ENCODE peak calls at places on chromosomes 6 and 20, in six cellular contexts. F is bronchial epithelial cell, T is left colon, M is Peyer's patch, R is iris pigment epithelial cell, X is cardiac muscle cell. V is an unnamed sample.

GRCh38 chr6:95117236-95117635 is 460.1 kb upstream of the MANEA start:
- DNase-seq in F (peak; percentile 74), T (no peak), M (no peak), R (no peak), X (no peak), V (no peak)

GRCh38 chr6:19662911-19663310 is 174.3 kb upstream of the ID4 start:
- DNase-seq in F (no peak), T (no peak), M (no peak), R (no peak), X (no peak), V (no peak)

GRCh38 chr20:52614036-52614863 is 357.9 kb upstream of the TSHZ2 start:
- DNase-seq in F (no peak), T (no peak), M (no peak), R (no peak), X (no peak), V (no peak)

GRCh38 chr6:28940294-28940858 is 16.6 kb upstream of the TRIM27 start:
- DNase-seq in F (peak; percentile 80), T (peak; percentile 65), M (peak; percentile 46), R (no peak), X (no peak), V (peak; percentile 52)

GRCh38 chr6:13554929-13555333 is 19.5 kb upstream of the SIRT5 start:
- DNase-seq in F (no peak), T (no peak), M (no peak), R (no peak), X (peak; percentile 37), V (no peak)

GRCh38 chr6:122530440-122531046 is 58.9 kb upstream of the SERINC1 start:
- DNase-seq in F (peak; percentile 71), T (no peak), M (peak; percentile 22), R (peak; percentile 69), X (peak; percentile 71), V (no peak)

GRCh38 chr6:1263039-1263849 is 48.7 kb upstream of the FOXQ1 start:
- DNase-seq in F (no peak), T (no peak), M (no peak), R (peak; percentile 27), X (peak; percentile 41), V (no peak)

GRCh38 chr6:155224031-155224451 is 39.8 kb upstream of the CLDN20 start:
- DNase-seq in F (peak; percentile 99), T (no peak), M (no peak), R (peak; percentile 98), X (peak; percentile 78), V (no peak)

GRCh38 chr6:26172496-26172958 is 85.3 kb downstream of the HFE start:
- DNase-seq in F (peak; percentile 33), T (no peak), M (peak; percentile 44), R (peak; percentile 46), X (peak; percentile 57), V (no peak)

GRCh38 chr6:47671777-47672176 is 26.6 kb upstream of the ADGRF4 start:
- DNase-seq in F (no peak), T (no peak), M (no peak), R (no peak), X (no peak), V (no peak)

GRCh38 chr6:101770116-101770515 is 376.6 kb downstream of the GRIK2 start:
- DNase-seq in F (peak; percentile 10), T (no peak), M (no peak), R (no peak), X (no peak), V (no peak)

GRCh38 chr20:37876863-37877262 is 26.1 kb upstream of the VSTM2L start:
- DNase-seq in F (no peak), T (no peak), M (no peak), R (no peak), X (no peak), V (no peak)

GRCh38 chr6:72709436-72709835 is 87.6 kb downstream of the KCNQ5 start:
- DNase-seq in F (no peak), T (no peak), M (no peak), R (no peak), X (no peak), V (no peak)

GRCh38 chr6:87151471-87151785 is 3.9 kb upstream of the ZNF292 start:
- DNase-seq in F (no peak), T (no peak), M (no peak), R (no peak), X (no peak), V (no peak)

GRCh38 chr6:89148016-89148750 is 2.3 kb downstream of the PM20D2 start:
- DNase-seq in F (no peak), T (no peak), M (no peak), R (no peak), X (no peak), V (no peak)

GRCh38 chr6:42268016-42268834 is 50.6 kb upstream of the MRPS10 start:
- DNase-seq in F (no peak), T (no peak), M (no peak), R (no peak), X (no peak), V (no peak)

GRCh38 chr6:7673063-7673536 is 52.8 kb upstream of the BMP6 start:
- DNase-seq in F (peak; percentile 79), T (peak; percentile 48), M (no peak), R (no peak), X (peak; percentile 52), V (peak; percentile 73)

GRCh38 chr20:37821691-37822655 is 81.0 kb upstream of the VSTM2L start:
- DNase-seq in F (no peak), T (no peak), M (no peak), R (peak; percentile 89), X (peak; percentile 82), V (no peak)

GRCh38 chr20:34420146-34420545 is 57.1 kb downstream of the ITCH start:
- DNase-seq in F (no peak), T (no peak), M (no peak), R (no peak), X (no peak), V (no peak)

GRCh38 chr20:37703338-37703660 is 9.5 kb downstream of the CTNNBL1 start:
- DNase-seq in F (no peak), T (no peak), M (no peak), R (no peak), X (peak; percentile 48), V (no peak)

GRCh38 chr6:109458774-109459531 is 3.4 kb upstream of the MICAL1 start:
- DNase-seq in F (no peak), T (no peak), M (peak; percentile 62), R (no peak), X (no peak), V (no peak)

GRCh38 chr6:150380256-150380655 is 11.4 kb downstream of the IYD start:
- DNase-seq in F (no peak), T (no peak), M (no peak), R (no peak), X (no peak), V (no peak)

GRCh38 chr6:16649241-16649640 is 112.0 kb downstream of the ATXN1 start:
- DNase-seq in F (no peak), T (no peak), M (no peak), R (no peak), X (no peak), V (no peak)

GRCh38 chr6:8269856-8270454 is 165.4 kb downstream of the SLC35B3 start:
- DNase-seq in F (no peak), T (no peak), M (no peak), R (no peak), X (no peak), V (no peak)

GRCh38 chr20:53032021-53033001 is 60.2 kb downstream of the TSHZ2 start:
- DNase-seq in F (peak; percentile 85), T (no peak), M (no peak), R (peak; percentile 71), X (peak; percentile 97), V (no peak)

GRCh38 chr6:44738652-44739141 is 351.2 kb downstream of the CDC5L start:
- DNase-seq in F (peak; percentile 35), T (no peak), M (no peak), R (peak; percentile 72), X (peak; percentile 84), V (no peak)

GRCh38 chr6:27966044-27966443 is 9.0 kb downstream of the OR2B6 start:
- DNase-seq in F (no peak), T (no peak), M (no peak), R (no peak), X (no peak), V (no peak)

GRCh38 chr6:106134087-106134770 is 48.1 kb downstream of the PRDM1 start:
- DNase-seq in F (peak; percentile 88), T (no peak), M (no peak), R (no peak), X (no peak), V (no peak)

GRCh38 chr6:89610149-89610642 is 28.4 kb downstream of the LYRM2 start:
- DNase-seq in F (peak; percentile 41), T (peak; percentile 45), M (peak; percentile 80), R (peak; percentile 36), X (peak; percentile 64), V (peak; percentile 74)

GRCh38 chr6:161548713-161549112 is 274.9 kb upstream of the AGPAT4 start:
- DNase-seq in F (no peak), T (no peak), M (no peak), R (no peak), X (no peak), V (no peak)

GRCh38 chr20:1816384-1817381 is 78.5 kb upstream of the SIRPA start:
- DNase-seq in F (peak; percentile 85), T (peak; percentile 19), M (no peak), R (peak; percentile 16), X (peak; percentile 56), V (no peak)

GRCh38 chr6:15110721-15111354 is 135.0 kb upstream of the JARID2 start:
- DNase-seq in F (no peak), T (no peak), M (no peak), R (no peak), X (no peak), V (no peak)

GRCh38 chr6:6007311-6008113 is 787 bp upstream of the NRN1 start:
- DNase-seq in F (no peak), T (no peak), M (no peak), R (no peak), X (no peak), V (no peak)

GRCh38 chr6:154683756-154684523 is 49.3 kb upstream of the SCAF8 start:
- DNase-seq in F (peak; percentile 44), T (no peak), M (no peak), R (peak; percentile 54), X (peak; percentile 50), V (no peak)

GRCh38 chr20:31860431-31861345 is 9.6 kb downstream of the DUSP15 start:
- DNase-seq in F (peak; percentile 60), T (peak; percentile 27), M (no peak), R (peak; percentile 26), X (peak; percentile 55), V (peak; percentile 28)

GRCh38 chr20:64188682-64189529 is 24.7 kb downstream of the MYT1 start:
- DNase-seq in F (peak; percentile 49), T (peak; percentile 37), M (no peak), R (peak; percentile 53), X (peak; percentile 89), V (no peak)

GRCh38 chr20:62977613-62978558 is 25.4 kb downstream of the SLC17A9 start:
- DNase-seq in F (no peak), T (peak; percentile 53), M (peak; percentile 78), R (no peak), X (no peak), V (peak; percentile 77)

GRCh38 chr6:25122001-25122400 is 157.2 kb upstream of the CARMIL1 start:
- DNase-seq in F (no peak), T (no peak), M (no peak), R (peak; percentile 52), X (peak; percentile 83), V (no peak)